ENCODE peak calls at places on chromosomes 12 and 14, in six cellular contexts. I is iPS-NIHi11; Z is heart right ventricle; V is naive thymus-derived CD8-positive, alpha-beta T cell; J is GDM1; B is GM04503. L is an unnamed sample.

GRCh38 chr14:74891870-74892269 is 10.2 kb downstream of the DLST start:
- DNase-seq in I (no peak), Z (no peak), V (no peak), J (no peak), B (no peak), L (peak)

GRCh38 chr12:53096089-53096741 is 1.3 kb upstream of the IGFBP6 start:
- DNase-seq in I (peak), Z (peak), V (no peak), J (no peak), B (peak), L (peak)

GRCh38 chr14:26987734-26988363 is 390.0 kb upstream of the NOVA1 start:
- DNase-seq in I (no peak), Z (no peak), V (no peak), J (no peak), B (no peak), L (no peak)

GRCh38 chr12:130169924-130170323 is 7.7 kb downstream of the FZD10 start:
- DNase-seq in I (no peak), Z (no peak), V (no peak), J (no peak), B (no peak), L (no peak)

GRCh38 chr14:32354716-32355115 is 25.6 kb downstream of the AKAP6 start:
- DNase-seq in I (no peak), Z (peak), V (no peak), J (no peak), B (no peak), L (no peak)

GRCh38 chr12:79546461-79547043 is 144.2 kb downstream of the PAWR start:
- DNase-seq in I (no peak), Z (no peak), V (no peak), J (no peak), B (no peak), L (no peak)

GRCh38 chr12:121626853-121627623 is 708 bp downstream of the ORAI1 start:
- DNase-seq in I (peak), Z (peak), V (peak), J (peak), B (no peak), L (peak)

GRCh38 chr14:92500491-92500941 is 13.1 kb upstream of the RIN3 start:
- DNase-seq in I (peak), Z (no peak), V (no peak), J (no peak), B (no peak), L (no peak)

GRCh38 chr14:77158175-77158908 is 16.8 kb upstream of the ZDHHC22 start:
- DNase-seq in I (peak), Z (peak), V (no peak), J (no peak), B (peak), L (no peak)

GRCh38 chr14:77246784-77247183 is 24.2 kb downstream of the NGB start:
- DNase-seq in I (no peak), Z (no peak), V (no peak), J (no peak), B (no peak), L (no peak)

GRCh38 chr14:58690801-58691516 is 53.2 kb downstream of the DACT1 start:
- DNase-seq in I (no peak), Z (no peak), V (no peak), J (no peak), B (no peak), L (peak)

GRCh38 chr14:95191445-95192199 is 34.3 kb upstream of the DICER1 start:
- DNase-seq in I (no peak), Z (no peak), V (no peak), J (no peak), B (no peak), L (no peak)

GRCh38 chr12:14619731-14620501 is 52.2 kb upstream of the PLBD1 start:
- DNase-seq in I (no peak), Z (no peak), V (no peak), J (no peak), B (no peak), L (no peak)

GRCh38 chr14:105021656-105022275 is 883 bp upstream of the CDCA4 start:
- DNase-seq in I (peak), Z (no peak), V (no peak), J (no peak), B (no peak), L (peak)

GRCh38 chr14:104582005-104582404 is 2.4 kb downstream of the C14orf180 start:
- DNase-seq in I (no peak), Z (peak), V (no peak), J (no peak), B (no peak), L (no peak)

GRCh38 chr14:104592785-104593184 is 11.8 kb downstream of the TMEM179 start:
- DNase-seq in I (no peak), Z (no peak), V (no peak), J (no peak), B (no peak), L (no peak)

GRCh38 chr12:28555729-28556128 is 365.5 kb downstream of the CCDC91 start:
- DNase-seq in I (no peak), Z (no peak), V (no peak), J (no peak), B (no peak), L (no peak)

GRCh38 chr14:94936901-94937321 is 167.0 kb upstream of the GSC start:
- DNase-seq in I (peak), Z (peak), V (no peak), J (no peak), B (no peak), L (no peak)

GRCh38 chr14:61296707-61297502 is 15.8 kb upstream of the TMEM30B start:
- DNase-seq in I (no peak), Z (no peak), V (no peak), J (peak), B (no peak), L (no peak)

GRCh38 chr12:74538491-74539258 is 1.0 kb downstream of the ATXN7L3B start:
- DNase-seq in I (no peak), Z (no peak), V (no peak), J (no peak), B (no peak), L (no peak)

GRCh38 chr14:50020799-50021198 is 95.6 kb downstream of the VCPKMT start:
- DNase-seq in I (no peak), Z (no peak), V (no peak), J (no peak), B (no peak), L (no peak)

GRCh38 chr14:90644882-90645281 is 171.3 kb downstream of the TTC7B start:
- DNase-seq in I (no peak), Z (no peak), V (no peak), J (no peak), B (peak), L (no peak)

GRCh38 chr14:50772361-50772760 is 58.6 kb downstream of the NIN start:
- DNase-seq in I (no peak), Z (no peak), V (no peak), J (no peak), B (peak), L (no peak)

GRCh38 chr12:72346331-72346944 is 74.3 kb downstream of the TRHDE start:
- DNase-seq in I (peak), Z (peak), V (no peak), J (peak), B (no peak), L (peak)

GRCh38 chr14:85057266-85057665 is 472.7 kb upstream of the FLRT2 start:
- DNase-seq in I (no peak), Z (no peak), V (no peak), J (no peak), B (no peak), L (no peak)

GRCh38 chr14:55339770-55340169 is 68.5 kb downstream of the FBXO34 start:
- DNase-seq in I (no peak), Z (no peak), V (no peak), J (no peak), B (no peak), L (no peak)

GRCh38 chr12:42370013-42370412 is 44.0 kb downstream of the PPHLN1 start:
- DNase-seq in I (no peak), Z (no peak), V (no peak), J (no peak), B (no peak), L (no peak)

GRCh38 chr12:56998981-56999380 is 7.4 kb downstream of the ZBTB39 start:
- DNase-seq in I (no peak), Z (no peak), V (no peak), J (no peak), B (no peak), L (no peak)

GRCh38 chr12:70507442-70507841 is 129.8 kb downstream of the PTPRB start:
- DNase-seq in I (peak), Z (no peak), V (no peak), J (no peak), B (no peak), L (no peak)

GRCh38 chr12:104519190-104519857 is 62.6 kb downstream of the CHST11 start:
- DNase-seq in I (no peak), Z (no peak), V (no peak), J (peak), B (no peak), L (no peak)

GRCh38 chr12:63038361-63039100 is 103.6 kb upstream of the PPM1H start:
- DNase-seq in I (no peak), Z (no peak), V (no peak), J (no peak), B (no peak), L (no peak)

GRCh38 chr12:53785161-53785560 is 33.4 kb upstream of the CISTR start:
- DNase-seq in I (no peak), Z (no peak), V (no peak), J (no peak), B (no peak), L (no peak)

GRCh38 chr14:74527736-74528280 is 34.2 kb downstream of the ISCA2 start:
- DNase-seq in I (no peak), Z (no peak), V (no peak), J (no peak), B (no peak), L (no peak)